ENCODE peak calls at places on chromosomes 7 and 10, in four cellular contexts. E is HepG2, T is H1, R is GM12878. G is an unnamed sample.

GRCh38 chr7:104656467-104656866 is 328.1 kb downstream of the LHFPL3 start:
- DNase-seq in E (no peak), T (no peak), R (no peak), G (no peak)

GRCh38 chr10:132264306-132264950 is 43.3 kb downstream of the STK32C start:
- DNase-seq in E (no peak), T (no peak), R (no peak), G (no peak)

GRCh38 chr10:22550732-22551131 is 163.6 kb downstream of the PIP4K2A start:
- DNase-seq in E (peak), T (peak), R (no peak), G (peak)

GRCh38 chr10:43251664-43252165 is 15.2 kb downstream of the RASGEF1A start:
- DNase-seq in E (no peak), T (no peak), R (no peak), G (no peak)

GRCh38 chr10:130230611-130231010 is 94.4 kb downstream of the GLRX3 start:
- DNase-seq in E (no peak), T (no peak), R (no peak), G (no peak)

GRCh38 chr10:89838002-89838615 is 136.7 kb downstream of the KIF20B start:
- DNase-seq in E (no peak), T (no peak), R (no peak), G (no peak)

GRCh38 chr7:155293721-155294642 is 3.7 kb upstream of the INSIG1 start:
- DNase-seq in E (no peak), T (no peak), R (no peak), G (no peak)

GRCh38 chr10:104641150-104642000 is at the start of gene SORCS3:
- DNase-seq in E (no peak), T (no peak), R (no peak), G (no peak)

GRCh38 chr7:47962262-47962661 is 14.0 kb upstream of the PKD1L1 start:
- DNase-seq in E (no peak), T (no peak), R (no peak), G (no peak)

GRCh38 chr10:57825015-57825414 is 442.7 kb downstream of the IPMK start:
- DNase-seq in E (no peak), T (no peak), R (no peak), G (no peak)

GRCh38 chr10:57830877-57831535 is 436.7 kb downstream of the IPMK start:
- DNase-seq in E (no peak), T (no peak), R (no peak), G (no peak)
- TF ChIP-seq SUZ12 in E (no peak), T (no peak), R (no peak), G (no peak)

DNA sequence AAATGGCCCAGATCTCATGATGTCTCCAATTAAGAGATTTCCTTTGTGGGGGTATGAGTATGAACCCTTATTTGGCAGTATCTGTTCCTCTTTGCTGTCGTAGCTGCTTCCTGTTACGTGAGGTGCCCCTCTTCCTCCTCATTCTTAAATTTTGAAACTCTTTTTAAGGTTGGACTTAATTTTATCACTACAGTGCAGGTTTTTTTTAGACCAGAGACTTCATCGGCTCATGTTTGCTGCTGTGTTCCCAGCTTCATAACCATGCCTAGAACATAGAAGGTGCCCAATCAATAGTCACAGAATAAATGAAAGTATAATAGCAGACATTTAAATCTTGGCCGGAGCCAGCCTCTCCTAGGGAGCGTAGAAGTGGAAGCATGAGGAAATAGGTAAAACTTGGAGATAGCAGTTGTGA is 2.4 kb downstream of the MIOS start:
- DNase-seq in E (no peak), T (no peak), R (peak), G (no peak)
- TF ChIP-seq SP1 in E (no peak), T (no peak), R (peak), G (no peak)

GRCh38 chr7:40211291-40212003 is 76.6 kb downstream of the SUGCT start:
- DNase-seq in E (no peak), T (no peak), R (no peak), G (no peak)
- TF ChIP-seq SUZ12 in E (no peak), T (no peak), R (no peak), G (no peak)

DNA sequence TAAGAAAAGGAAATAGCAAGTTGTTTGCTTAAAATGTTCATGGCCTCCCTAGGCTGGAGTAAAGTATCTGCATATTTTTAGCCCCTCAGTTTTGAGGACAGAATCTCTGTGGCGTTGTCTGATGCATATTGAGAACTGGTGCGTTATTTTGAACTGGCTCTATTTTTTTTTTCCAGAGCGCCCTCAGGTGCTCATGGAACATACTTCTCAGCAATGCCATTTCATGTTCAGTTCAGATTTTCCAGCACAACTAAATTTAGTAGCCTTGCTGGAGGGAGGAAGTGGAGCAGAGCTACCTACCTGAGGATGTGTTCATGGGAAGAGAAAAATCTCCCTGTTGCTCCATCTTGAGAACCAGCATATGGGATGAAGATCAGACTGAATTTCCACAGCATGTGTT is 870.5 kb downstream of the LRMDA start:
- DNase-seq in E (peak), T (no peak), R (no peak), G (peak)
- TF ChIP-seq SP1 in E (no peak), T (no peak), R (no peak), G (no peak)

GRCh38 chr10:24339387-24339786 is 130.4 kb downstream of the KIAA1217 start:
- DNase-seq in E (no peak), T (no peak), R (no peak), G (no peak)

GRCh38 chr10:24331457-24331856 is 122.5 kb downstream of the KIAA1217 start:
- DNase-seq in E (no peak), T (no peak), R (no peak), G (no peak)

GRCh38 chr10:24334279-24334922 is 125.5 kb downstream of the KIAA1217 start:
- DNase-seq in E (no peak), T (no peak), R (no peak), G (no peak)

DNA sequence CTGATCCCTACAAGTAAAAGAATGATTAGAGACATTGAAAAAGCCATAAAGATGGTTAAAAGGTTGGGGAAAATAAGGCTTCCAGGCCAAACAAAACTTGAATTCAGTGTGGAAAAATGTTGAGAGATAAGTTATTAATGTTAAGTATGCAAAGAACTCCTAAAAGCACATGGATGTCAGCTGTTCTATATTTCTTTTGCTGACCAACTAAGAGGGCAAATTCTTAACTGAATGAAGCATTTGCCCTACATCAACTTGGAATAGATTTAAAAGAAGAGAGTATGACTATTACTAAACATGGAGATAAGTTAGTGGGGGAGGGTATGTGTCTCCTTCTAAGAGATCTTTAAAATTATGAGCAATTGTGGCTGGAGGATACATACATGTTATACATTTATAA is 124.8 kb downstream of the KIAA1217 start:
- DNase-seq in E (no peak), T (no peak), R (no peak), G (no peak)
- TF ChIP-seq SUZ12 in E (no peak), T (no peak), R (no peak), G (no peak)

GRCh38 chr10:12708921-12709320 is 292.6 kb downstream of the CCDC3 start:
- DNase-seq in E (no peak), T (no peak), R (no peak), G (no peak)
- TF ChIP-seq SP1 in E (no peak), T (no peak), R (no peak), G (no peak)

GRCh38 chr10:47340613-47341170 is 7.5 kb upstream of the RBP3 start:
- DNase-seq in E (peak), T (peak), R (peak), G (peak)
- TF ChIP-seq SUZ12 in E (no peak), T (no peak), R (no peak), G (no peak)

GRCh38 chr7:129615018-129615417 is 3.5 kb downstream of the NRF1 start:
- DNase-seq in E (peak), T (no peak), R (peak), G (no peak)
- TF ChIP-seq SP1 in E (no peak), T (no peak), R (no peak), G (no peak)

G was measured in HEK293T.